ENCODE peak calls at places on chromosomes 13 and 19, in ten cellular contexts. Y is AG09309; D is fibroblast of mammary gland; N is heart left ventricle; P is breast epithelium; Z is fibroblast of pulmonary artery; S is mammary epithelial cell; Q is CD8-positive, alpha-beta T cell; R is NB4; O is fibroblast of lung. L is an unnamed sample.

GRCh38 chr19:33064778-33065550 is at the start of gene RHPN2:
- DNase-seq in Y (no peak), D (peak; percentile 53), N (peak; percentile 54), P (peak; percentile 69), Z (peak; percentile 68), S (peak; percentile 63), Q (no peak), R (peak; percentile 77), O (peak; percentile 66), L (no peak)

GRCh38 chr13:110407021-110407420 is 99.9 kb downstream of the COL4A2 start:
- DNase-seq in Y (no peak), D (no peak), N (no peak), P (no peak), Z (no peak), S (no peak), Q (no peak), R (no peak), O (no peak), L (no peak)

GRCh38 chr19:40465025-40465780 is at the start of gene BLVRB:
- DNase-seq in Y (peak; percentile 86), D (peak; percentile 85), N (no peak), P (no peak), Z (peak; percentile 77), S (peak; percentile 74), Q (no peak), R (peak; percentile 90), O (peak; percentile 71), L (no peak)

GRCh38 chr19:5542665-5543064 is 25.1 kb downstream of the TINCR start:
- DNase-seq in Y (no peak), D (no peak), N (no peak), P (no peak), Z (no peak), S (no peak), Q (no peak), R (no peak), O (no peak), L (no peak)

GRCh38 chr13:110312669-110313031 is 5.6 kb downstream of the COL4A2 start:
- DNase-seq in Y (peak; percentile 87), D (peak; percentile 73), N (no peak), P (no peak), Z (peak; percentile 89), S (peak; percentile 41), Q (no peak), R (peak; percentile 8), O (peak; percentile 43), L (no peak)

GRCh38 chr19:4609878-4610511 is 29.3 kb upstream of the TNFAIP8L1 start:
- DNase-seq in Y (no peak), D (no peak), N (peak; percentile 21), P (no peak), Z (no peak), S (no peak), Q (no peak), R (peak; percentile 92), O (no peak), L (no peak)

GRCh38 chr13:81686877-81687276 is 1346.0 kb upstream of the SPRY2 start:
- DNase-seq in Y (no peak), D (no peak), N (no peak), P (no peak), Z (peak; percentile 0), S (no peak), Q (no peak), R (no peak), O (peak; percentile 1), L (peak; percentile 94)

GRCh38 chr19:33450689-33451088 is 70.9 kb downstream of the PEPD start:
- DNase-seq in Y (no peak), D (no peak), N (no peak), P (no peak), Z (no peak), S (no peak), Q (no peak), R (no peak), O (no peak), L (no peak)

GRCh38 chr19:3272952-3273351 is 48.5 kb downstream of the CELF5 start:
- DNase-seq in Y (no peak), D (no peak), N (no peak), P (no peak), Z (no peak), S (no peak), Q (no peak), R (no peak), O (no peak), L (no peak)

GRCh38 chr19:3275583-3276340 is 51.3 kb downstream of the CELF5 start:
- DNase-seq in Y (no peak), D (peak; percentile 67), N (peak; percentile 44), P (peak; percentile 77), Z (peak; percentile 78), S (peak; percentile 83), Q (peak; percentile 94), R (peak; percentile 66), O (peak; percentile 72), L (peak; percentile 31)

GRCh38 chr19:3276341-3276799 is 51.9 kb downstream of the CELF5 start:
- DNase-seq in Y (no peak), D (no peak), N (no peak), P (no peak), Z (no peak), S (peak; percentile 75), Q (peak; percentile 61), R (no peak), O (no peak), L (no peak)

GRCh38 chr19:3274245-3275067 is 50.0 kb downstream of the CELF5 start:
- DNase-seq in Y (no peak), D (no peak), N (no peak), P (no peak), Z (no peak), S (no peak), Q (no peak), R (no peak), O (no peak), L (no peak)

GRCh38 chr19:3275068-3275582 is 50.7 kb downstream of the CELF5 start:
- DNase-seq in Y (no peak), D (no peak), N (no peak), P (no peak), Z (no peak), S (no peak), Q (no peak), R (peak; percentile 27), O (no peak), L (no peak)
- TF ChIP-seq CTCF in Y (peak; percentile 48), D (peak; percentile 39), N (peak; percentile 16), P (no peak), Z (peak; percentile 42), S (peak; percentile 58), Q (peak; percentile 58), R (peak; percentile 63), O (peak; percentile 49), L (peak; percentile 66)

GRCh38 chr19:45816236-45817009 is 1.3 kb upstream of the RSPH6A start:
- DNase-seq in Y (no peak), D (no peak), N (no peak), P (no peak), Z (no peak), S (no peak), Q (no peak), R (peak; percentile 27), O (no peak), L (no peak)

GRCh38 chr19:45814851-45815481 is at the start of gene RSPH6A:
- DNase-seq in Y (no peak), D (no peak), N (no peak), P (no peak), Z (no peak), S (no peak), Q (no peak), R (peak; percentile 17), O (no peak), L (no peak)

GRCh38 chr19:45817725-45818301 is 2.7 kb upstream of the RSPH6A start:
- DNase-seq in Y (no peak), D (no peak), N (no peak), P (peak; percentile 81), Z (no peak), S (peak; percentile 53), Q (no peak), R (peak; percentile 41), O (no peak), L (no peak)

GRCh38 chr19:45815501-45816216 is 551 bp upstream of the RSPH6A start:
- DNase-seq in Y (no peak), D (no peak), N (peak; percentile 36), P (no peak), Z (no peak), S (no peak), Q (no peak), R (peak; percentile 19), O (no peak), L (no peak)

GRCh38 chr19:45817010-45817724 is 2.1 kb upstream of the RSPH6A start:
- DNase-seq in Y (peak; percentile 60), D (peak; percentile 93), N (peak; percentile 89), P (peak; percentile 95), Z (peak; percentile 96), S (peak; percentile 75), Q (peak; percentile 97), R (peak; percentile 98), O (peak; percentile 94), L (peak; percentile 58)
- H3K4me3 ChIP-seq in Y (no peak overlapping the region), D (no peak overlapping the region), N (no peak overlapping the region), P (no peak overlapping the region), Z (no peak overlapping the region), S (no peak overlapping the region), Q (no peak overlapping the region), R (no peak overlapping the region), O (no peak overlapping the region), L (no peak overlapping the region)

GRCh38 chr13:78587395-78587794 is 16.0 kb downstream of the POU4F1 start:
- DNase-seq in Y (no peak), D (no peak), N (no peak), P (no peak), Z (no peak), S (no peak), Q (no peak), R (no peak), O (no peak), L (no peak)

GRCh38 chr13:78589206-78589605 is 14.1 kb downstream of the POU4F1 start:
- DNase-seq in Y (no peak), D (peak; percentile 28), N (no peak), P (no peak), Z (peak; percentile 45), S (peak; percentile 26), Q (no peak), R (peak; percentile 64), O (peak; percentile 28), L (no peak)

DNA sequence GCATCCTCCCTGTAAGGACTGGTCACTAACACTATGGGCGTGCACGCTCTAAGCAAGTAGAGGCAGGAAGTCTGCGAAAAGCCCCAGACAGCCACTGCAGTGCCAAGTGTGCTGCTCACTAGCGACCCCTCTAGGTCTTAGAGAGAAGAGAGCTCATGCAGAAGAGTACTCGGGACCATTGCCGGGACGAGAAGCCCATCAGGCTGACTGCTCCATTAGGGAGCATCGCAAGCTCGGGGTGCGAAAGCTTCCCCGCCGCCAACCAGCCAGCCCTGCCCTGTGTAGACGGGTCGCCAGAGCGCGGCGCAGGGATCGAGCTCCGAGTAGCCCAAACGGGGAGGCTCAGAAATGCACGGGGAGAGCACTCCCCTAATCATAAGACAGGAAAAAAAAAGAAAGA is 16.6 kb downstream of the POU4F1 start:
- DNase-seq in Y (no peak), D (no peak), N (no peak), P (no peak), Z (no peak), S (no peak), Q (no peak), R (peak; percentile 30), O (peak; percentile 8), L (no peak)
- TF ChIP-seq CTCF in Y (no peak), D (peak; percentile 22), N (no peak), P (no peak), Z (peak; percentile 23), S (peak; percentile 33), Q (no peak), R (peak; percentile 46), O (peak; percentile 32), L (peak; percentile 61)

DNA sequence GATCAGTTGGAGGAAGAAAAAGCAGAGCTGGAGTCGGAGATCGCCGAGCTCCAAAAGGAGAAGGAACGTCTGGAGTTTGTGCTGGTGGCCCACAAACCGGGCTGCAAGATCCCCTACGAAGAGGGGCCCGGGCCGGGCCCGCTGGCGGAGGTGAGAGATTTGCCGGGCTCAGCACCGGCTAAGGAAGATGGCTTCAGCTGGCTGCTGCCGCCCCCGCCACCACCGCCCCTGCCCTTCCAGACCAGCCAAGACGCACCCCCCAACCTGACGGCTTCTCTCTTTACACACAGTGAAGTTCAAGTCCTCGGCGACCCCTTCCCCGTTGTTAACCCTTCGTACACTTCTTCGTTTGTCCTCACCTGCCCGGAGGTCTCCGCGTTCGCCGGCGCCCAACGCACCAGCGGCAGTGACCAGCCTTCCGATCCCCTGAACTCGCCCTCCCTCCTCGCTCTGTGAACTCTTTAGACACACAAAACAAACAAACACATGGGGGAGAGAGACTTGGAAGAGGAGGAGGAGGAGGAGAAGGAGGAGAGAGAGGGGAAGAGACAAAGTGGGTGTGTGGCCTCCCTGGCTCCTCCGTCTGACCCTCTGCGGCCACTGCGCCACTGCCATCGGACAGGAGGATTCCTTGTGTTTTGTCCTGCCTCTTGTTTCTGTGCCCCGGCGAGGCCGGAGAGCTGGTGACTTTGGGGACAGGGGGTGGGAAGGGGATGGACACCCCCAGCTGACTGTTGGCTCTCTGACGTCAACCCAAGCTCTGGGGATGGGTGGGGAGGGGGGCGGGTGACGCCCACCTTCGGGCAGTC is 5.0 kb downstream of the FOSB start:
- DNase-seq in Y (no peak), D (no peak), N (no peak), P (no peak), Z (peak; percentile 36), S (no peak), Q (no peak), R (no peak), O (no peak), L (no peak)
- H3K4me3 ChIP-seq in Y (no peak overlapping the region), D (no peak overlapping the region), N (peak overlapping the region; percentile 0), P (peak overlapping the region; percentile 85), Z (no peak overlapping the region), S (no peak overlapping the region), Q (no peak overlapping the region), R (no peak overlapping the region), O (no peak overlapping the region), L (peak overlapping the region; percentile 37)